ENCODE peak calls at places on chromosome 10, in eight cellular contexts. X is endothelial cell; Y is iPS-NIHi11; Q is SW 1271; T is smooth muscle cell of the brain vasculature; R is Kasumi-1; L is neural crest cell; U is natural killer cell treated with Interleukin-12 subunit alpha and Interleukin-12 subunit beta and Interleukin-15 and Interleukin-18, amount 100 ng/mL, for 72 hours. E is an unnamed sample.

GRCh38 chr10:96441126-96441905 is 72.4 kb downstream of the TLL2 start:
- DNase-seq in X (no peak), Y (no peak), Q (no peak), T (no peak), R (no peak), L (no peak), U (no peak), E (no peak)

GRCh38 chr10:21532694-21533576 is 1.1 kb upstream of the MLLT10 start:
- DNase-seq in X (no peak), Y (no peak), Q (no peak), T (no peak), R (peak; percentile 87), L (no peak), U (no peak), E (no peak)

GRCh38 chr10:79445217-79445707 is at the start of gene ZCCHC24:
- DNase-seq in X (peak; percentile 42), Y (peak; percentile 78), Q (peak; percentile 22), T (no peak), R (no peak), L (peak; percentile 28), U (peak; percentile 70), E (no peak)

GRCh38 chr10:132446661-132447445 is 49.9 kb downstream of the PWWP2B start:
- DNase-seq in X (peak; percentile 55), Y (no peak), Q (peak; percentile 9), T (no peak), R (peak; percentile 89), L (no peak), U (peak; percentile 89), E (no peak)

GRCh38 chr10:5566606-5567005 is 41.8 kb downstream of the CALML3 start:
- DNase-seq in X (no peak), Y (no peak), Q (no peak), T (no peak), R (no peak), L (no peak), U (no peak), E (no peak)

GRCh38 chr10:58291538-58292174 is 22.7 kb downstream of the CISD1 start:
- DNase-seq in X (no peak), Y (peak; percentile 23), Q (peak; percentile 73), T (no peak), R (peak; percentile 89), L (no peak), U (peak; percentile 65), E (no peak)

GRCh38 chr10:84665883-84666463 is 337.6 kb downstream of the CCSER2 start:
- DNase-seq in X (peak; percentile 57), Y (peak; percentile 80), Q (no peak), T (no peak), R (peak; percentile 9), L (no peak), U (no peak), E (peak; percentile 47)

GRCh38 chr10:3892440-3893101 is 107.6 kb upstream of the KLF6 start:
- DNase-seq in X (no peak), Y (no peak), Q (no peak), T (no peak), R (no peak), L (no peak), U (no peak), E (no peak)

GRCh38 chr10:68180490-68180889 is 51.4 kb downstream of the ATOH7 start:
- DNase-seq in X (no peak), Y (no peak), Q (no peak), T (no peak), R (no peak), L (no peak), U (no peak), E (no peak)

GRCh38 chr10:113056468-113057021 is 106.5 kb downstream of the TCF7L2 start:
- DNase-seq in X (no peak), Y (no peak), Q (no peak), T (peak; percentile 66), R (peak; percentile 15), L (no peak), U (no peak), E (no peak)

GRCh38 chr10:5971315-5971832 is 6.0 kb downstream of the IL15RA start:
- DNase-seq in X (no peak), Y (no peak), Q (no peak), T (no peak), R (peak; percentile 26), L (no peak), U (no peak), E (no peak)

GRCh38 chr10:82814635-82815034 is 939.6 kb downstream of the NRG3 start:
- DNase-seq in X (no peak), Y (no peak), Q (no peak), T (no peak), R (no peak), L (no peak), U (no peak), E (no peak)

GRCh38 chr10:132155723-132156381 is 30.9 kb upstream of the DPYSL4 start:
- DNase-seq in X (no peak), Y (no peak), Q (no peak), T (no peak), R (no peak), L (no peak), U (no peak), E (no peak)

GRCh38 chr10:24603333-24603732 is 120.4 kb downstream of the ARHGAP21 start:
- DNase-seq in X (no peak), Y (no peak), Q (peak; percentile 9), T (no peak), R (peak; percentile 22), L (no peak), U (no peak), E (no peak)

GRCh38 chr10:13885238-13885990 is 298.6 kb downstream of the PRPF18 start:
- DNase-seq in X (no peak), Y (no peak), Q (no peak), T (no peak), R (no peak), L (peak; percentile 16), U (no peak), E (no peak)

GRCh38 chr10:124588736-124589451 is 127.3 kb downstream of the LHPP start:
- DNase-seq in X (no peak), Y (no peak), Q (no peak), T (no peak), R (no peak), L (no peak), U (peak; percentile 42), E (no peak)

GRCh38 chr10:129764011-129764900 is 199.8 kb downstream of the EBF3 start:
- DNase-seq in X (no peak), Y (no peak), Q (no peak), T (no peak), R (no peak), L (no peak), U (no peak), E (no peak)

GRCh38 chr10:5272065-5272803 is 75.6 kb downstream of the AKR1C4 start:
- DNase-seq in X (no peak), Y (no peak), Q (no peak), T (no peak), R (no peak), L (no peak), U (no peak), E (no peak)

GRCh38 chr10:378930-379704 is 243.9 kb downstream of the ZMYND11 start:
- DNase-seq in X (no peak), Y (no peak), Q (no peak), T (no peak), R (no peak), L (no peak), U (no peak), E (no peak)

GRCh38 chr10:71176661-71177060 is 35.7 kb upstream of the UNC5B start:
- DNase-seq in X (no peak), Y (peak; percentile 65), Q (no peak), T (no peak), R (no peak), L (no peak), U (no peak), E (peak; percentile 61)

GRCh38 chr10:59181668-59182067 is 5.2 kb downstream of the PHYHIPL start:
- DNase-seq in X (peak; percentile 6), Y (peak; percentile 54), Q (peak; percentile 38), T (peak; percentile 32), R (peak; percentile 83), L (peak; percentile 1), U (no peak), E (no peak)

GRCh38 chr10:99781734-99782429 is 558 bp upstream of the ABCC2 start:
- DNase-seq in X (no peak), Y (no peak), Q (no peak), T (no peak), R (no peak), L (no peak), U (no peak), E (no peak)

GRCh38 chr10:12419279-12419847 is 70.0 kb downstream of the CAMK1D start:
- DNase-seq in X (no peak), Y (no peak), Q (peak; percentile 20), T (peak; percentile 84), R (no peak), L (no peak), U (no peak), E (no peak)

GRCh38 chr10:124308811-124309210 is 109.9 kb downstream of the OAT start:
- DNase-seq in X (no peak), Y (no peak), Q (no peak), T (no peak), R (no peak), L (no peak), U (peak; percentile 6), E (no peak)

GRCh38 chr10:102553771-102554170 is 50.0 kb downstream of the SUFU start:
- DNase-seq in X (no peak), Y (no peak), Q (no peak), T (no peak), R (no peak), L (no peak), U (no peak), E (no peak)

GRCh38 chr10:4213441-4213840 is 428.4 kb upstream of the KLF6 start:
- DNase-seq in X (no peak), Y (no peak), Q (no peak), T (no peak), R (no peak), L (no peak), U (no peak), E (no peak)

GRCh38 chr10:31242902-31243301 is 76.1 kb upstream of the ZEB1 start:
- DNase-seq in X (no peak), Y (peak; percentile 14), Q (peak; percentile 85), T (peak; percentile 70), R (peak; percentile 94), L (no peak), U (no peak), E (peak; percentile 9)

GRCh38 chr10:33559105-33559504 is 224.6 kb upstream of the NRP1 start:
- DNase-seq in X (no peak), Y (no peak), Q (no peak), T (no peak), R (no peak), L (no peak), U (no peak), E (no peak)

GRCh38 chr10:7480742-7481381 is 70.0 kb upstream of the SFMBT2 start:
- DNase-seq in X (no peak), Y (no peak), Q (no peak), T (no peak), R (peak; percentile 82), L (no peak), U (no peak), E (no peak)

GRCh38 chr10:124688889-124689670 is 55.1 kb downstream of the FAM53B start:
- DNase-seq in X (no peak), Y (no peak), Q (no peak), T (no peak), R (no peak), L (no peak), U (peak; percentile 88), E (no peak)

GRCh38 chr10:50576245-50576815 is 47.4 kb downstream of the SGMS1 start:
- DNase-seq in X (no peak), Y (no peak), Q (peak; percentile 4), T (no peak), R (no peak), L (no peak), U (no peak), E (no peak)

GRCh38 chr10:77949167-77949566 is 22.6 kb upstream of the DLG5 start:
- DNase-seq in X (peak; percentile 37), Y (peak; percentile 86), Q (peak; percentile 59), T (no peak), R (peak; percentile 81), L (no peak), U (no peak), E (peak; percentile 79)

GRCh38 chr10:128959746-128960145 is 507.3 kb upstream of the MGMT start:
- DNase-seq in X (no peak), Y (no peak), Q (no peak), T (no peak), R (no peak), L (no peak), U (no peak), E (no peak)

GRCh38 chr10:6871128-6871527 is 291.1 kb upstream of the PRKCQ start:
- DNase-seq in X (no peak), Y (no peak), Q (no peak), T (no peak), R (no peak), L (no peak), U (no peak), E (no peak)

E was measured in iPS DF 19.7.